ENCODE peak calls at places on chromosomes 16 and 17, in ten cellular contexts. One of them, this sample, is unnamed. For H3K4me1, the result is how much of the 10 kb centered on the place peaks cover.

GRCh38 chr16:11379420-11379819 is 34.2 kb downstream of the RMI2 start:
- DNase-seq in fibroblast of lung: peak
- DNase-seq in IMR-90: peak
- DNase-seq in spleen: peak
- DNase-seq in tibial nerve: no peak
- DNase-seq in right lobe of liver: no peak
- DNase-seq in cardiac muscle cell: no peak
- DNase-seq in thoracic aorta: no peak
- DNase-seq in heart right ventricle: no peak
- DNase-seq in neural progenitor cell: no peak
- DNase-seq in this sample: no peak

GRCh38 chr16:50400967-50401348 is 32.2 kb upstream of the BRD7 start:
- DNase-seq in right lobe of liver: no peak
- DNase-seq in heart right ventricle: no peak
- DNase-seq in spleen: no peak
- DNase-seq in cardiac muscle cell: no peak
- DNase-seq in IMR-90: no peak
- DNase-seq in tibial nerve: no peak
- DNase-seq in fibroblast of lung: no peak
- DNase-seq in thoracic aorta: no peak
- DNase-seq in neural progenitor cell: no peak
- DNase-seq in this sample: no peak

GRCh38 chr17:64130559-64131001 is 636 bp upstream of the ERN1 start:
- DNase-seq in IMR-90: peak
- DNase-seq in right lobe of liver: peak
- DNase-seq in heart right ventricle: no peak
- DNase-seq in cardiac muscle cell: peak
- DNase-seq in neural progenitor cell: no peak
- DNase-seq in fibroblast of lung: peak
- DNase-seq in thoracic aorta: peak
- DNase-seq in tibial nerve: peak
- DNase-seq in spleen: no peak
- DNase-seq in this sample: no peak

GRCh38 chr17:75762513-75763268 is 2.3 kb downstream of the GALK1 start:
- DNase-seq in right lobe of liver: peak
- DNase-seq in thoracic aorta: no peak
- DNase-seq in cardiac muscle cell: no peak
- DNase-seq in fibroblast of lung: no peak
- DNase-seq in neural progenitor cell: no peak
- DNase-seq in heart right ventricle: no peak
- DNase-seq in spleen: peak
- DNase-seq in IMR-90: no peak
- DNase-seq in tibial nerve: no peak
- DNase-seq in this sample: no peak

GRCh38 chr17:19726615-19727376 is 10.4 kb upstream of the SLC47A2 start:
- DNase-seq in right lobe of liver: no peak
- DNase-seq in thoracic aorta: no peak
- DNase-seq in heart right ventricle: no peak
- DNase-seq in spleen: no peak
- DNase-seq in tibial nerve: no peak
- DNase-seq in fibroblast of lung: no peak
- DNase-seq in neural progenitor cell: no peak
- DNase-seq in IMR-90: no peak
- DNase-seq in cardiac muscle cell: peak
- DNase-seq in this sample: no peak

GRCh38 chr17:48027322-48027981 is 10.1 kb downstream of the COPZ2 start:
- DNase-seq in fibroblast of lung: no peak
- DNase-seq in tibial nerve: no peak
- DNase-seq in neural progenitor cell: peak
- DNase-seq in cardiac muscle cell: no peak
- DNase-seq in right lobe of liver: no peak
- DNase-seq in spleen: no peak
- DNase-seq in IMR-90: no peak
- DNase-seq in thoracic aorta: no peak
- DNase-seq in heart right ventricle: no peak
- DNase-seq in this sample: no peak

GRCh38 chr17:38579934-38580333 is 25.8 kb downstream of the SRCIN1 start:
- DNase-seq in IMR-90: peak
- DNase-seq in cardiac muscle cell: peak
- DNase-seq in spleen: no peak
- DNase-seq in fibroblast of lung: peak
- DNase-seq in thoracic aorta: no peak
- DNase-seq in heart right ventricle: no peak
- DNase-seq in neural progenitor cell: peak
- DNase-seq in right lobe of liver: no peak
- DNase-seq in tibial nerve: no peak
- DNase-seq in this sample: no peak

GRCh38 chr17:5110816-5111215 is 862 bp downstream of the ZNF232 start:
- DNase-seq in right lobe of liver: no peak
- DNase-seq in cardiac muscle cell: no peak
- DNase-seq in thoracic aorta: no peak
- DNase-seq in spleen: no peak
- DNase-seq in IMR-90: no peak
- DNase-seq in heart right ventricle: no peak
- DNase-seq in fibroblast of lung: no peak
- DNase-seq in neural progenitor cell: no peak
- DNase-seq in tibial nerve: no peak
- DNase-seq in this sample: no peak

GRCh38 chr16:3141781-3142311 is 7.0 kb downstream of the ZNF213 start:
- DNase-seq in thoracic aorta: no peak
- DNase-seq in cardiac muscle cell: no peak
- DNase-seq in fibroblast of lung: no peak
- DNase-seq in tibial nerve: no peak
- DNase-seq in heart right ventricle: no peak
- DNase-seq in neural progenitor cell: no peak
- DNase-seq in IMR-90: no peak
- DNase-seq in spleen: peak
- DNase-seq in right lobe of liver: no peak
- DNase-seq in this sample: no peak

GRCh38 chr16:3171855-3172593 is 16.0 kb upstream of the OR1F1 start:
- DNase-seq in neural progenitor cell: peak
- DNase-seq in heart right ventricle: no peak
- DNase-seq in cardiac muscle cell: no peak
- DNase-seq in IMR-90: peak
- DNase-seq in spleen: peak
- DNase-seq in right lobe of liver: no peak
- DNase-seq in thoracic aorta: no peak
- DNase-seq in tibial nerve: no peak
- DNase-seq in fibroblast of lung: peak
- DNase-seq in this sample: no peak

GRCh38 chr16:2698996-2699750 is 16.9 kb downstream of the KCTD5 start:
- DNase-seq in thoracic aorta: no peak
- DNase-seq in neural progenitor cell: no peak
- DNase-seq in spleen: no peak
- DNase-seq in cardiac muscle cell: no peak
- DNase-seq in right lobe of liver: no peak
- DNase-seq in tibial nerve: no peak
- DNase-seq in IMR-90: no peak
- DNase-seq in fibroblast of lung: no peak
- DNase-seq in heart right ventricle: peak
- DNase-seq in this sample: no peak

GRCh38 chr16:1089822-1090619 is 6.0 kb downstream of the C1QTNF8 start:
- DNase-seq in thoracic aorta: peak
- DNase-seq in heart right ventricle: peak
- DNase-seq in IMR-90: no peak
- DNase-seq in fibroblast of lung: no peak
- DNase-seq in tibial nerve: no peak
- DNase-seq in spleen: no peak
- DNase-seq in cardiac muscle cell: no peak
- DNase-seq in neural progenitor cell: no peak
- DNase-seq in right lobe of liver: peak
- DNase-seq in this sample: peak

GRCh38 chr17:45228121-45228941 is 6.6 kb downstream of the FMNL1 start:
- DNase-seq in right lobe of liver: no peak
- DNase-seq in IMR-90: no peak
- DNase-seq in tibial nerve: no peak
- DNase-seq in heart right ventricle: no peak
- DNase-seq in thoracic aorta: no peak
- DNase-seq in fibroblast of lung: no peak
- DNase-seq in cardiac muscle cell: no peak
- DNase-seq in neural progenitor cell: no peak
- DNase-seq in spleen: peak
- DNase-seq in this sample: no peak
- H3K4me3 ChIP-seq in right lobe of liver: no peak
- H3K4me3 ChIP-seq in IMR-90: no peak
- H3K4me3 ChIP-seq in tibial nerve: no peak
- H3K4me3 ChIP-seq in heart right ventricle: peak
- H3K4me3 ChIP-seq in thoracic aorta: peak
- H3K4me3 ChIP-seq in fibroblast of lung: no peak
- H3K4me3 ChIP-seq in cardiac muscle cell: no peak
- H3K4me3 ChIP-seq in neural progenitor cell: no peak
- H3K4me3 ChIP-seq in spleen: peak
- H3K4me3 ChIP-seq in this sample: peak

GRCh38 chr16:29761882-29762281 is 16.1 kb upstream of the C16orf54 start:
- DNase-seq in heart right ventricle: no peak
- DNase-seq in right lobe of liver: no peak
- DNase-seq in tibial nerve: no peak
- DNase-seq in cardiac muscle cell: no peak
- DNase-seq in IMR-90: no peak
- DNase-seq in neural progenitor cell: no peak
- DNase-seq in thoracic aorta: no peak
- DNase-seq in fibroblast of lung: peak
- DNase-seq in spleen: no peak
- DNase-seq in this sample: no peak

GRCh38 chr16:29753516-29753915 is 7.7 kb upstream of the C16orf54 start:
- DNase-seq in neural progenitor cell: no peak
- DNase-seq in tibial nerve: no peak
- DNase-seq in cardiac muscle cell: no peak
- DNase-seq in thoracic aorta: no peak
- DNase-seq in heart right ventricle: no peak
- DNase-seq in fibroblast of lung: no peak
- DNase-seq in right lobe of liver: no peak
- DNase-seq in IMR-90: no peak
- DNase-seq in spleen: no peak
- DNase-seq in this sample: no peak

GRCh38 chr16:29756654-29757053 is 10.9 kb upstream of the C16orf54 start:
- DNase-seq in IMR-90: peak
- DNase-seq in fibroblast of lung: peak
- DNase-seq in spleen: no peak
- DNase-seq in tibial nerve: no peak
- DNase-seq in right lobe of liver: no peak
- DNase-seq in heart right ventricle: no peak
- DNase-seq in neural progenitor cell: no peak
- DNase-seq in thoracic aorta: no peak
- DNase-seq in cardiac muscle cell: peak
- DNase-seq in this sample: no peak

GRCh38 chr16:29760567-29761279 is 14.9 kb upstream of the C16orf54 start:
- DNase-seq in tibial nerve: no peak
- DNase-seq in cardiac muscle cell: no peak
- DNase-seq in right lobe of liver: no peak
- DNase-seq in thoracic aorta: no peak
- DNase-seq in fibroblast of lung: no peak
- DNase-seq in neural progenitor cell: no peak
- DNase-seq in spleen: no peak
- DNase-seq in heart right ventricle: no peak
- DNase-seq in IMR-90: no peak
- DNase-seq in this sample: no peak

DNA sequence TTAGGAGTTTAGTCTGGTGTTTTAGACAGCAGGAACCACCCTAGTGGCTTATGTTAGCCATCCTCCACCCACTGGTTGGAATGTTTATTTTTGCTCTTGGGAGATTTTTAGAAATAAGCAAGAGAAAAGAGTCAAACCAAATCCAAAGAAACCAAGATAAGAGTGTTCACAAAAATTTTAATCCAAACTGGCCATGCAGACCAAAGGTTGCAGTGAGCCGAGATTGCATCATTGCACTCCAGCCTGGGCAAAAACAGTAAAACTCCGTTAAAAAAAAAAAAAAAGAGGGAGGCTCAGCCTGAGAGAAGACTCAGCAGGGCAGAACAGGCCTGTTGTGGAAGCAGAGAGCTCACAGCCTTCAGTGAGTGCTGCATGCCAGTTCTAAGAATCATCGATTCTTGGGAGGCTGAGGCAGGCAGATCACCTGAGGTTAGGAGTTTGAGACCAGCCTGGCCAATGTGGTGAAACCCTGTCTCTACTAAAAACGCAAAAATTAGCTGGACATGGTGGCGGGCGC is 12.2 kb upstream of the C16orf54 start:
- DNase-seq in cardiac muscle cell: peak
- DNase-seq in heart right ventricle: no peak
- DNase-seq in tibial nerve: no peak
- DNase-seq in spleen: no peak
- DNase-seq in IMR-90: peak
- DNase-seq in right lobe of liver: no peak
- DNase-seq in fibroblast of lung: peak
- DNase-seq in neural progenitor cell: no peak
- DNase-seq in thoracic aorta: no peak
- DNase-seq in this sample: no peak
- TF ChIP-seq CTCF in cardiac muscle cell: peak
- TF ChIP-seq CTCF in heart right ventricle: no peak
- TF ChIP-seq CTCF in tibial nerve: no peak
- TF ChIP-seq CTCF in spleen: no peak
- TF ChIP-seq CTCF in IMR-90: peak
- TF ChIP-seq CTCF in right lobe of liver: peak
- TF ChIP-seq CTCF in fibroblast of lung: peak
- TF ChIP-seq CTCF in neural progenitor cell: no peak
- TF ChIP-seq CTCF in thoracic aorta: no peak
- TF ChIP-seq CTCF in this sample: no peak

DNA sequence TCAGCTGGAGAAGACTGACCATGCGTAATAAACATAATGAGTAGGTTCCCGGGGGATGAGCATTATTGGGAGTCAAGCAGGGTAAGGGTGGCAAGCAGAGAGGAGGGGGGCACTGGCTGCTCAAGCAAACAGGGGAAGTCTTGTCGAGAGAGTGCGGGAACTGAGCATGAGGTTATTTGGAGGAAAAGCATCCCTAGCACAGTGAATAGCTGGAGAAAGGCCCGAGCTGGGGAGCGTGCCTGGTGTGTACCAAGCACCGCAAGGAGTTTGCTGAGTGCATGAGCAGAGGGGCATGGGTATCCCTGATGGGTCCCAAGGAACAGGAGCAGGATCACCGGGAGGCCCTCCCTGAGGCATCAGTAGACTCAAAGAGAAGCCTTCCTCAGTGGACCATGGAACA is 17.2 kb downstream of the CYTH1 start:
- DNase-seq in right lobe of liver: no peak
- DNase-seq in fibroblast of lung: no peak
- DNase-seq in tibial nerve: no peak
- DNase-seq in neural progenitor cell: no peak
- DNase-seq in IMR-90: no peak
- DNase-seq in heart right ventricle: no peak
- DNase-seq in spleen: no peak
- DNase-seq in thoracic aorta: no peak
- DNase-seq in cardiac muscle cell: no peak
- DNase-seq in this sample: no peak
- H3K4me1 ChIP-seq in right lobe of liver: under half
- H3K4me1 ChIP-seq in fibroblast of lung: under half
- H3K4me1 ChIP-seq in tibial nerve: under half
- H3K4me1 ChIP-seq in neural progenitor cell: under half
- H3K4me1 ChIP-seq in IMR-90: under half
- H3K4me1 ChIP-seq in heart right ventricle: half or more
- H3K4me1 ChIP-seq in spleen: half or more
- H3K4me1 ChIP-seq in thoracic aorta: under half
- H3K4me1 ChIP-seq in cardiac muscle cell: under half
- H3K4me1 ChIP-seq in this sample: half or more

DNA sequence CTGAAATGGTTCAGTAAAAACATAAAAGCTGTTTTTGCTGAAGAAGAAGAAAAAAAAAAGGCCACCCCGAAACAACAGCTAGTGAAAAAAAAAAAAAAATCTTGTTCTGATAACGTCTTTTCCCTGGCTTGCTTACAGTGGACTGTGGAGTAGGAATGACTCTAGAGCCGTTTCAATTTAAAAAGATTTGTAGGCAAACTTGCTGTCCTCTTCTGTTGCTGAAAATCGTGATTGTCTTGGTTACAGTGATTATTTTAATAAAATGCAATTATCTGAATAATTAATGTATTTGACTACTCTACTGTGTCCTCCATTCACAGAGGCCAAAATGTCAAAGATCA is 190.6 kb upstream of the TBX2 start:
- DNase-seq in thoracic aorta: no peak
- DNase-seq in neural progenitor cell: no peak
- DNase-seq in IMR-90: no peak
- DNase-seq in right lobe of liver: no peak
- DNase-seq in cardiac muscle cell: no peak
- DNase-seq in spleen: no peak
- DNase-seq in fibroblast of lung: no peak
- DNase-seq in tibial nerve: no peak
- DNase-seq in heart right ventricle: no peak
- DNase-seq in this sample: no peak
- H3K4me3 ChIP-seq in thoracic aorta: peak
- H3K4me3 ChIP-seq in neural progenitor cell: no peak
- H3K4me3 ChIP-seq in IMR-90: no peak
- H3K4me3 ChIP-seq in right lobe of liver: no peak
- H3K4me3 ChIP-seq in cardiac muscle cell: no peak
- H3K4me3 ChIP-seq in spleen: no peak
- H3K4me3 ChIP-seq in fibroblast of lung: no peak
- H3K4me3 ChIP-seq in tibial nerve: no peak
- H3K4me3 ChIP-seq in heart right ventricle: no peak
- H3K4me3 ChIP-seq in this sample: peak

This sample was measured in left ventricle myocardium inferior.